ENCODE peak calls at places on chromosomes 11 and 22, in five cellular contexts. U is IMR-90, K is H1, C is mesenchymal stem cell, X is H9. M is an unnamed sample.

GRCh38 chr11:103525069-103525468 is 415.8 kb downstream of the DYNC2H1 start:
- DNase-seq in U (peak), K (no peak), C (peak), X (no peak), M (no peak)

GRCh38 chr22:49307071-49307830 is 520.4 kb downstream of the BRD1 start:
- DNase-seq in U (no peak), K (peak), C (no peak), X (peak), M (no peak)

GRCh38 chr11:9096427-9096826 is 5.0 kb upstream of the SCUBE2 start:
- DNase-seq in U (no peak), K (no peak), C (no peak), X (no peak), M (no peak)

GRCh38 chr11:118264568-118265470 is 722 bp upstream of the MPZL2 start:
- DNase-seq in U (no peak), K (no peak), C (no peak), X (no peak), M (no peak)

GRCh38 chr11:120363436-120363835 is 27.2 kb downstream of the ARHGEF12 start:
- DNase-seq in U (no peak), K (no peak), C (no peak), X (no peak), M (no peak)

GRCh38 chr11:77515483-77515882 is 41.6 kb upstream of the PAK1 start:
- DNase-seq in U (no peak), K (peak), C (no peak), X (no peak), M (no peak)

GRCh38 chr11:78660451-78660850 is 85.8 kb upstream of the NARS2 start:
- DNase-seq in U (no peak), K (peak), C (no peak), X (peak), M (no peak)

GRCh38 chr22:27687984-27688545 is 113.5 kb downstream of the MN1 start:
- DNase-seq in U (no peak), K (no peak), C (peak), X (no peak), M (no peak)

GRCh38 chr11:6443269-6444003 is 2.6 kb upstream of the HPX start:
- DNase-seq in U (peak), K (peak), C (peak), X (peak), M (peak)

GRCh38 chr22:42277232-42277753 is 6.8 kb upstream of the TCF20 start:
- DNase-seq in U (no peak), K (no peak), C (no peak), X (no peak), M (no peak)

GRCh38 chr11:128208329-128209220 is 378.8 kb downstream of the ETS1 start:
- DNase-seq in U (peak), K (no peak), C (peak), X (no peak), M (no peak)

GRCh38 chr11:122954455-122954854 is 27.2 kb downstream of the BSX start:
- DNase-seq in U (no peak), K (no peak), C (peak), X (no peak), M (no peak)

GRCh38 chr11:35994421-35994820 is 50.6 kb downstream of the LDLRAD3 start:
- DNase-seq in U (no peak), K (no peak), C (no peak), X (no peak), M (no peak)

GRCh38 chr22:27192135-27192900 is 534.9 kb downstream of the MIAT start:
- DNase-seq in U (no peak), K (no peak), C (no peak), X (no peak), M (no peak)

GRCh38 chr11:88418508-88418907 is 81.0 kb upstream of the CTSC start:
- DNase-seq in U (no peak), K (no peak), C (no peak), X (no peak), M (no peak)

GRCh38 chr22:24578355-24579241 is 14.3 kb downstream of the LRRC75B start:
- DNase-seq in U (peak), K (no peak), C (peak), X (no peak), M (no peak)

GRCh38 chr11:111310723-111311122 is 12.4 kb downstream of the POU2AF3 start:
- DNase-seq in U (no peak), K (no peak), C (no peak), X (no peak), M (no peak)

GRCh38 chr22:41216984-41217383 is 11.9 kb downstream of the L3MBTL2 start:
- DNase-seq in U (peak), K (no peak), C (peak), X (no peak), M (no peak)

GRCh38 chr11:72635309-72635915 is 38.8 kb downstream of the PDE2A start:
- DNase-seq in U (no peak), K (no peak), C (no peak), X (no peak), M (no peak)

GRCh38 chr11:28460348-28460747 is 352.2 kb downstream of the METTL15 start:
- DNase-seq in U (peak), K (no peak), C (no peak), X (no peak), M (no peak)

GRCh38 chr11:122724520-122724919 is 69.0 kb downstream of the UBASH3B start:
- DNase-seq in U (peak), K (no peak), C (peak), X (no peak), M (no peak)

GRCh38 chr11:47499160-47499559 is 50.2 kb upstream of the RAPSN start:
- DNase-seq in U (no peak), K (no peak), C (no peak), X (no peak), M (no peak)

GRCh38 chr22:26952654-26953379 is 295.4 kb downstream of the MIAT start:
- DNase-seq in U (no peak), K (peak), C (no peak), X (peak), M (peak)

GRCh38 chr11:116100016-116100415 is 595.8 kb upstream of the CADM1 start:
- DNase-seq in U (no peak), K (no peak), C (no peak), X (no peak), M (no peak)

GRCh38 chr11:116093481-116093880 is 589.3 kb upstream of the CADM1 start:
- DNase-seq in U (no peak), K (no peak), C (no peak), X (no peak), M (no peak)

GRCh38 chr11:116093065-116093464 is 588.9 kb upstream of the CADM1 start:
- DNase-seq in U (no peak), K (no peak), C (no peak), X (no peak), M (no peak)

GRCh38 chr11:116099541-116099940 is 595.3 kb upstream of the CADM1 start:
- DNase-seq in U (no peak), K (no peak), C (no peak), X (no peak), M (no peak)

GRCh38 chr11:116096596-116096995 is 592.4 kb upstream of the CADM1 start:
- DNase-seq in U (no peak), K (no peak), C (no peak), X (no peak), M (no peak)
- H3K4ac ChIP-seq in U (no peak), K (no peak), C (no peak), X (no peak), M (no peak)

GRCh38 chr11:65498042-65498726 is 661 bp upstream of the MALAT1 start:
- DNase-seq in U (peak), K (peak), C (peak), X (no peak), M (no peak)
- H2BK15ac ChIP-seq in U (peak), K (peak), C (peak), X (no peak), M (no peak)

GRCh38 chr11:33160147-33160546 is 1.1 kb downstream of the CSTF3 start:
- DNase-seq in U (peak), K (no peak), C (peak), X (no peak), M (no peak)
- H2AFZ ChIP-seq in U (no peak), K (no peak), C (no peak), X (no peak), M (no peak)

DNA sequence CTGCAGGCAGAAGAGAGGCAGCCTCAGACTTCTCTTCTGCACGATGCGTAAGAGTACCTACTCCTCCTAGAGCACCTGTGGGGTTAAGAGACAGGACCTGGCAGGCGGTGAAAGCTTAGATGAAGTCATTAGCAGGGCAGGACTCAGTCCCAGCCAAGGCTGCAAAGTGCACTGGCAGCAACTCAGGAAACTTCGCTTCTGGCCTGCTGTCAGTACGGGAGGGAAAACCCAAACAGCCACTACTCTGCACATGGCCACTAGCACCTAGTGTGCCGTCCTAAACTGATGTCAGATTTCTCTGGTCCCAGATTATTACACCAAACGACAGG is 8.8 kb upstream of the KLHL35 start:
- DNase-seq in U (no peak), K (no peak), C (no peak), X (no peak), M (no peak)
- H3K4ac ChIP-seq in U (no peak), K (no peak), C (no peak), X (no peak), M (no peak)

GRCh38 chr11:13110929-13111812 is 102.1 kb downstream of the RASSF10 start:
- DNase-seq in U (peak), K (no peak), C (no peak), X (no peak), M (no peak)
- H2BK15ac ChIP-seq in U (no peak), K (no peak), C (no peak), X (no peak), M (no peak)

DNA sequence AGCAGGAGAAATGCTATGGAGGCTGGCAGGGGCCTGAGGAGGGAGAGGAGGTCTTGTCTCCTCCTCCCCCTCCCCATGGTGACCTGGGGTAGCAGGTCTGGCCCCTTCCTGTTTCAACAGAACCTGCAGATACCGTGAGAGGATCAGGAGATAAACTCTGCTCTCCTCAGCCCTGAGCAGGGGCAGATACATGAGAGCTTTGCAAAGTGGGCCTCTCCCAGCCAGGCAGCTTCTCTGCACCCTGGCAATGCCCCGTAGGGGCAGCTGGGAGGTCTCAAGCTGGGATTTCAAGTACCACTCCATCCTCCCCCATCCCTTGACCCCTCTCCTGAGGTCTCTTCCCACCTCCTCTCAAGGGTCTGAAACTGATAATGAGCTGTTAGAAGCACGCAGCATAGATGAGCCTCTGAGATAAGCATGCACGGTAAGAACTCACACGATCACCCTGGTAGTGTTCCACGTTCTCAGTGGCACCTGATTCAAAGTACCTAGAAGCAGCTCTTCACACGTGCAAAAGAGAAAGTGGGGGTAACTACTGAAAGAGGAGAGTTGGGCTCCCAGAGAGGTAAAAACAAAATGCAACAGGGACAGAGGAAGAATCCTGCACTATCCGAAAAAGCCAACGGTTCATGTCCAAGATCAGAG is 4.9 kb upstream of the CCDC86 start:
- DNase-seq in U (no peak), K (no peak), C (no peak), X (no peak), M (no peak)
- H2AFZ ChIP-seq in U (no peak), K (no peak), C (no peak), X (no peak), M (no peak)

DNA sequence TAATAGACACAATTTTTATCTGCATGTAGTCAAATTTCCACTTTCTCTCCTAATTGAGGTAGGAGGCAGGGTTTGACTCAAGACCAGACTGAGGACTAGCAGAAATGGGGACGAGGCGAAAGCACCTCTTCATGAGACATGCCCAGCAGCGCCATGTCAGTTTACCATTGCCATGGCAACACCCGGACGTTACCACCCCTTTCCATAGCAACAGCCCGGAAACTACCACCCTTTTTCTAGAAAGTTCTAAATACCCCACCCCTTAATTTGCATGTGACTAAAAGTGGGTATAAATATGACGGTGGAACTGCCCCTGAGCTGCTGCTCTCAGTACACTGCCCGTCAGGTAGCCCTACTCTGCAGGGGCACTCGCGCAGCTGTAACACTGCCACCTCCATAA is 5.9 kb upstream of the RAC2 start:
- DNase-seq in U (no peak), K (no peak), C (no peak), X (peak), M (no peak)
- H3K4ac ChIP-seq in U (no peak), K (no peak), C (no peak), X (no peak), M (no peak)

DNA sequence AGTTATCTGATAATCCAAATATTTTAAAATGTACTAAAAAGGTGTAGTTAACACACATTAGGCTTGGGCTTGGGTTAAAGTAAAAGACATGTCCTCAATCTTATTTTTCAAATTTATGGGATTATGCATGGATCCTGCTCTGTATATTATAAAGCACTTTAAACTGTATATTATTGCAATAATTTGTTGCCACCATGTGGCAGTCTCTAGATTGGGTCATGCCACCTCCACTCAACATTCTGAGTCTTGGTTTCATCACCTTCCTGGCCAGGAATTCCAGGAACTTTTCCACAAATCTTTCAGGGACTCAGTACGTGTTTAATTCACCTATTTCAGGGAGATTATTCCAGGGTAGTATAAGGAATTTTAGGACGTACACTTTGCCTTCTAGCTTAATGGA is 695.5 kb downstream of the FAM181B start:
- DNase-seq in U (no peak), K (no peak), C (no peak), X (no peak), M (no peak)
- H2BK15ac ChIP-seq in U (no peak), K (no peak), C (no peak), X (no peak), M (no peak)

GRCh38 chr22:31973739-31974138 is 29.4 kb downstream of the YWHAH start:
- DNase-seq in U (no peak), K (no peak), C (no peak), X (no peak), M (no peak)

GRCh38 chr22:31972180-31972579 is 27.8 kb downstream of the YWHAH start:
- DNase-seq in U (no peak), K (no peak), C (no peak), X (no peak), M (no peak)

GRCh38 chr22:31968022-31968421 is 23.7 kb downstream of the YWHAH start:
- DNase-seq in U (no peak), K (no peak), C (no peak), X (no peak), M (no peak)

GRCh38 chr22:31969789-31970489 is 25.6 kb downstream of the YWHAH start:
- DNase-seq in U (peak), K (peak), C (peak), X (peak), M (peak)

DNA sequence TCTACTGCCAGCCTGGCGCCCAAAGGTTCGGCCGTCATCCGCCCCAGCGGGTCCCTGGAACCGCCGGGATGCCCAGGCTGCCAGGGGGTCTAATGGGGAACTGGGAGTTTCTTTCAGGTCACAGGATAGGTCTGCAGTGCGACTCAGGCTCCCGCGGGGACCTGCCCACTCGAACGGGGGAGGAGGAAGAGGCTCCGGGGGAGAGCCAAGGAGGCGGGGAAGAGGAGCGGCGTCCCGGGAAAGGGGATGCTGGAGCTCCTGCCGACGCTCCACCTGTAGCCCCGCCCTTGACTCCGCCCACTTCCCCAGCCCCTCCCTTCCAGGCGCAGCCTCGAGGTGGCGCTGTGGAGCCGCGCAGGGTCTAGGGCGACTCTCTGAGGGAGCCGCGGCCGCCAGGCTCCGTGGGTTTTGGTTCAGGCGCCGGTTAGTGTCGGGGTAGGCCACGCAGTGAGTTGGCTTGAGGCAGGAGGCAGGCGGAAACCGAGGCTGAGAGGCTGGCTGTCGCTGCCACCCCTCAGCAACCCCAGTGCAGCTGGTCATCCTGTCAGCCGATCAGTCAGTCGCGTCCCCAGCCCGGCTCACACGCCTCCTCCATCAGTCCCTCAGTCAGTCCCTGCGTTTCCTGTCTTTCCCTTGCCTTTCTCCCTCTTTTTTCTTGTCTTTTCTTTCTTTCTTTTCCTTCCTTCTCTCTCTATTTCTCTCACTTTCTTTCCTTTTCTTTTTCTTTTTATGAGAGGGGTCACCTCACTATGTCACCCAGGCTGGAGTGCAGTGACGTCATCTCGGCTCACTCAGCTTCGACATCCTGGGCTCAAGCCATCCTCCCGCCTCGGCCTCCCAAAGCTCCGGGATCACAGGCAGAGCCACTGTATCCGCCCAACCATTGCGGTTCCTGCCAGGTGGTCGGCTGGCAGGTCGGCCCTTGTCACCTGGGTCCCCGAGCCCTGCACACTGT is 26.4 kb downstream of the YWHAH start:
- DNase-seq in U (peak), K (peak), C (peak), X (peak), M (peak)
- H2AFZ ChIP-seq in U (peak), K (peak), C (peak), X (no peak), M (peak)

GRCh38 chr11:90392692-90393091 is 169.8 kb upstream of the CHORDC1 start:
- DNase-seq in U (no peak), K (no peak), C (no peak), X (no peak), M (no peak)

GRCh38 chr11:90391756-90392155 is 168.9 kb upstream of the CHORDC1 start:
- DNase-seq in U (no peak), K (no peak), C (no peak), X (peak), M (no peak)
- H3K4ac ChIP-seq in U (no peak), K (no peak), C (no peak), X (no peak), M (no peak)

M was measured in neuronal stem cell.